ENCODE peak calls at places on chromosome 17, in seven cellular contexts. One of them, this sample, is unnamed.

GRCh38 chr17:83084621-83085056 is 5.2 kb downstream of the METRNL start:
- DNase-seq in HepG2: no peak
- DNase-seq in SK-N-SH: no peak
- DNase-seq in A549: no peak
- DNase-seq in HCT116: no peak
- DNase-seq in GM23338: no peak
- DNase-seq in GM12878: no peak
- DNase-seq in this sample: no peak

GRCh38 chr17:41763327-41763726 is 23.2 kb downstream of the JUP start:
- DNase-seq in SK-N-SH: no peak
- DNase-seq in A549: no peak
- DNase-seq in HCT116: no peak
- DNase-seq in GM12878: no peak
- DNase-seq in HepG2: no peak
- DNase-seq in GM23338: no peak
- DNase-seq in this sample: no peak

GRCh38 chr17:956905-957304 is 22.7 kb downstream of the NXN start:
- DNase-seq in GM23338: no peak
- DNase-seq in HCT116: no peak
- DNase-seq in HepG2: no peak
- DNase-seq in SK-N-SH: peak; percentile 64
- DNase-seq in A549: peak; percentile 69
- DNase-seq in GM12878: no peak
- DNase-seq in this sample: no peak

GRCh38 chr17:64459284-64459747 is 10.4 kb downstream of the MILR1 start:
- DNase-seq in GM12878: no peak
- DNase-seq in GM23338: no peak
- DNase-seq in HCT116: peak; percentile 59
- DNase-seq in A549: no peak
- DNase-seq in HepG2: no peak
- DNase-seq in SK-N-SH: no peak
- DNase-seq in this sample: no peak

GRCh38 chr17:488993-489757 is 136.6 kb upstream of the RPH3AL start:
- DNase-seq in GM12878: no peak
- DNase-seq in A549: no peak
- DNase-seq in HCT116: peak; percentile 54
- DNase-seq in GM23338: peak; percentile 54
- DNase-seq in HepG2: peak; percentile 37
- DNase-seq in SK-N-SH: peak; percentile 67
- DNase-seq in this sample: no peak

GRCh38 chr17:69874220-69874670 is 200.8 kb upstream of the KCNJ16 start:
- DNase-seq in A549: no peak
- DNase-seq in HepG2: no peak
- DNase-seq in GM12878: no peak
- DNase-seq in GM23338: no peak
- DNase-seq in HCT116: no peak
- DNase-seq in SK-N-SH: no peak
- DNase-seq in this sample: no peak

GRCh38 chr17:80980397-80981061 is 11.1 kb upstream of the CHMP6 start:
- DNase-seq in SK-N-SH: no peak
- DNase-seq in HepG2: no peak
- DNase-seq in HCT116: no peak
- DNase-seq in GM12878: no peak
- DNase-seq in GM23338: no peak
- DNase-seq in A549: no peak
- DNase-seq in this sample: no peak

GRCh38 chr17:69336996-69337395 is 10.1 kb upstream of the ABCA5 start:
- DNase-seq in HCT116: no peak
- DNase-seq in HepG2: no peak
- DNase-seq in A549: no peak
- DNase-seq in SK-N-SH: no peak
- DNase-seq in GM23338: no peak
- DNase-seq in GM12878: no peak
- DNase-seq in this sample: no peak

GRCh38 chr17:58006563-58006923 is 503 bp downstream of the SRSF1 start:
- DNase-seq in GM23338: peak; percentile 75
- DNase-seq in GM12878: no peak
- DNase-seq in HepG2: peak; percentile 77
- DNase-seq in SK-N-SH: peak; percentile 86
- DNase-seq in A549: peak; percentile 59
- DNase-seq in HCT116: peak; percentile 49
- DNase-seq in this sample: peak; percentile 70
- TF ChIP-seq REST in GM23338: no peak
- TF ChIP-seq REST in GM12878: no peak
- TF ChIP-seq REST in HepG2: no peak
- TF ChIP-seq REST in SK-N-SH: no peak
- TF ChIP-seq REST in A549: no peak
- TF ChIP-seq REST in HCT116: no peak
- TF ChIP-seq REST in this sample: no peak

GRCh38 chr17:76716146-76716833 is 5.5 kb upstream of the MXRA7 start:
- DNase-seq in GM12878: no peak
- DNase-seq in A549: no peak
- DNase-seq in GM23338: no peak
- DNase-seq in HCT116: no peak
- DNase-seq in SK-N-SH: no peak
- DNase-seq in HepG2: no peak
- DNase-seq in this sample: peak; percentile 99

GRCh38 chr17:76715462-76715830 is 4.7 kb upstream of the MXRA7 start:
- DNase-seq in GM23338: no peak
- DNase-seq in GM12878: no peak
- DNase-seq in HCT116: no peak
- DNase-seq in SK-N-SH: no peak
- DNase-seq in HepG2: no peak
- DNase-seq in A549: no peak
- DNase-seq in this sample: no peak

GRCh38 chr17:76713765-76714164 is 3.0 kb upstream of the MXRA7 start:
- DNase-seq in GM12878: no peak
- DNase-seq in HCT116: no peak
- DNase-seq in GM23338: no peak
- DNase-seq in SK-N-SH: no peak
- DNase-seq in HepG2: no peak
- DNase-seq in A549: no peak
- DNase-seq in this sample: no peak

GRCh38 chr17:76714336-76714735 is 3.6 kb upstream of the MXRA7 start:
- DNase-seq in HCT116: no peak
- DNase-seq in HepG2: no peak
- DNase-seq in GM23338: no peak
- DNase-seq in GM12878: no peak
- DNase-seq in A549: no peak
- DNase-seq in SK-N-SH: no peak
- DNase-seq in this sample: no peak

DNA sequence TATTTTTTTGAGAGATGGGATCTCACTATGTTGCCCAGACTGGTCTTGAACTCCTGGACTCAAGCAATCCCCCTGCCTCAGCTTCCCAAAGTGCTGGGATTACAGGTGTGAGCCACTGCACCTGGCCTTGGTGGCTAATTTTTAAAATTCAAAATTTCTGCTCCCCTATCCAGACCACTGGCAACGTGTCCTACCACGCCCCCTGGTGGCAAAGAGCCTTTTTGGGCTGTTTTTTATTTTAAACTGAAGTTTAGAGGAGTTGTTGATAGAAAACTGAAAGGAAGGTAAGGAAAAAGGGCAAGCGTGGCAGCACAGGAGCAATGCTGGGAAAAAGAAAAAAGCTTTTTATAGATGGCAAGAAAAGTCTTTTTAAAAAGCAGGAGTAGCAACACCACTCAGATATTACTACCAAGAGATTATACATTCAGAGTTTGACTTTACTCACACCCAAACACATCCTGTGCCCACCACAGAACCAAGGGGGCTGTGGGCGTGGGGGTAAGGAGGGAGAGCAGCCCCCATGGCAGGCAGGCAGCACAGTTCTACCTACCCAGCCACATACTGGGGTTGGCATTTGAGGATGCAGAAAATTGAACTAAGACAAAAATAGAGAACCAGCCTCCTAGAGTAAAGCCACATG is 4.2 kb upstream of the MXRA7 start:
- DNase-seq in HCT116: no peak
- DNase-seq in GM12878: no peak
- DNase-seq in HepG2: no peak
- DNase-seq in GM23338: peak; percentile 78
- DNase-seq in A549: no peak
- DNase-seq in SK-N-SH: peak; percentile 76
- DNase-seq in this sample: no peak
- TF ChIP-seq REST in HCT116: no peak
- TF ChIP-seq REST in GM12878: no peak
- TF ChIP-seq REST in HepG2: no peak
- TF ChIP-seq REST in GM23338: no peak
- TF ChIP-seq REST in A549: no peak
- TF ChIP-seq REST in SK-N-SH: no peak
- TF ChIP-seq REST in this sample: no peak

GRCh38 chr17:48059125-48059668 is 11.0 kb downstream of the NFE2L1 start:
- DNase-seq in HepG2: no peak
- DNase-seq in HCT116: no peak
- DNase-seq in SK-N-SH: no peak
- DNase-seq in GM12878: no peak
- DNase-seq in A549: no peak
- DNase-seq in GM23338: no peak
- DNase-seq in this sample: no peak
- TF ChIP-seq REST in HepG2: no peak
- TF ChIP-seq REST in HCT116: no peak
- TF ChIP-seq REST in SK-N-SH: no peak
- TF ChIP-seq REST in GM12878: no peak
- TF ChIP-seq REST in A549: no peak
- TF ChIP-seq REST in GM23338: no peak
- TF ChIP-seq REST in this sample: no peak

GRCh38 chr17:66272699-66273390 is 29.6 kb upstream of the PRKCA start:
- DNase-seq in GM23338: no peak
- DNase-seq in GM12878: no peak
- DNase-seq in SK-N-SH: no peak
- DNase-seq in HepG2: no peak
- DNase-seq in A549: peak; percentile 77
- DNase-seq in HCT116: no peak
- DNase-seq in this sample: no peak
- TF ChIP-seq REST in GM23338: no peak
- TF ChIP-seq REST in GM12878: no peak
- TF ChIP-seq REST in SK-N-SH: peak; percentile 12
- TF ChIP-seq REST in HepG2: no peak
- TF ChIP-seq REST in A549: no peak
- TF ChIP-seq REST in HCT116: no peak
- TF ChIP-seq REST in this sample: no peak

DNA sequence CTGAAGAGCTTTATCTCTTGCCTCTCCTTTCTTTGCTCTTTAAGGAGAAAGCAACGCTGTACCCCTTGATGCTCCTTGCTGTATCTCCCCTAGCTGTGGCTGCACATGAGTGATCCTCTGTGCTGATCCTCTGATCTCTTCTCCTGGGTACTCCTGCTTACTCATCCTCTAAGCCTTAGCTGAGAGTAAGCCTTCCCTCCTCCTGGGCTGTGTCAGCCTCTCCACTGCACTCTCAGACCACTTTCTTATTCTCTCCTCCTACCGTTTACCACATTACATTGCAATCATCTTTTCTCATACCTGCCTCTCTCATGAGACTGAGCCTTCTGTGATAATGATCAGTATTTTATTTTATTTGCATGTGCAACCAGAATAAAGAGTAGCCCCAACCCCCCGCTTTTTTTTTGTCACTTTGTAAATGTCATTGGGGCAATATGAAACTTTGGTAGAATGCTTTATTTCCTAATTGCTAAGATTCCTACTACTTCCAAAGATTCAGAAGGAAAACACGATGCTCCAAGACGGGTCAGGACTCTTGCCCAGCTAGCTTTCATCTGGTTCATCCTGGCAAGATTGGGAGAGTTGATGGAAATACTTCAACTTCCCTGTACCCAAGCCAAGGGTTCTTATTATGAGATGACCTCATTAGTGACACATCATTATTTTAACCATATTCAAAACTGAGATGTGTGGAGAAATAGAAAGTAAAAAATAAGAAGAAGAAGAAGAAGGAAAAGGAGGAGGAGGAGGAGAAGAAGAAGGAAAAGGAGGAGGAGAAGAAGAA is 25.3 kb downstream of the SOX9 start:
- DNase-seq in SK-N-SH: no peak
- DNase-seq in A549: no peak
- DNase-seq in GM23338: no peak
- DNase-seq in HCT116: no peak
- DNase-seq in GM12878: no peak
- DNase-seq in HepG2: no peak
- DNase-seq in this sample: no peak
- TF ChIP-seq REST in SK-N-SH: no peak
- TF ChIP-seq REST in A549: no peak
- TF ChIP-seq REST in GM23338: no peak
- TF ChIP-seq REST in HCT116: no peak
- TF ChIP-seq REST in GM12878: no peak
- TF ChIP-seq REST in HepG2: no peak
- TF ChIP-seq REST in this sample: no peak

GRCh38 chr17:65547253-65547670 is 14.2 kb downstream of the AXIN2 start:
- DNase-seq in GM12878: no peak
- DNase-seq in HepG2: peak; percentile 75
- DNase-seq in A549: no peak
- DNase-seq in GM23338: no peak
- DNase-seq in HCT116: no peak
- DNase-seq in SK-N-SH: no peak
- DNase-seq in this sample: no peak
- TF ChIP-seq REST in GM12878: no peak
- TF ChIP-seq REST in HepG2: no peak
- TF ChIP-seq REST in A549: no peak
- TF ChIP-seq REST in GM23338: no peak
- TF ChIP-seq REST in HCT116: no peak
- TF ChIP-seq REST in SK-N-SH: no peak
- TF ChIP-seq REST in this sample: no peak

GRCh38 chr17:78692460-78693010 is 89.5 kb downstream of the CYTH1 start:
- DNase-seq in GM23338: no peak
- DNase-seq in A549: no peak
- DNase-seq in GM12878: no peak
- DNase-seq in HepG2: no peak
- DNase-seq in SK-N-SH: no peak
- DNase-seq in HCT116: no peak
- DNase-seq in this sample: no peak
- TF ChIP-seq REST in GM23338: no peak
- TF ChIP-seq REST in A549: no peak
- TF ChIP-seq REST in GM12878: no peak
- TF ChIP-seq REST in HepG2: no peak
- TF ChIP-seq REST in SK-N-SH: no peak
- TF ChIP-seq REST in HCT116: no peak
- TF ChIP-seq REST in this sample: no peak

DNA sequence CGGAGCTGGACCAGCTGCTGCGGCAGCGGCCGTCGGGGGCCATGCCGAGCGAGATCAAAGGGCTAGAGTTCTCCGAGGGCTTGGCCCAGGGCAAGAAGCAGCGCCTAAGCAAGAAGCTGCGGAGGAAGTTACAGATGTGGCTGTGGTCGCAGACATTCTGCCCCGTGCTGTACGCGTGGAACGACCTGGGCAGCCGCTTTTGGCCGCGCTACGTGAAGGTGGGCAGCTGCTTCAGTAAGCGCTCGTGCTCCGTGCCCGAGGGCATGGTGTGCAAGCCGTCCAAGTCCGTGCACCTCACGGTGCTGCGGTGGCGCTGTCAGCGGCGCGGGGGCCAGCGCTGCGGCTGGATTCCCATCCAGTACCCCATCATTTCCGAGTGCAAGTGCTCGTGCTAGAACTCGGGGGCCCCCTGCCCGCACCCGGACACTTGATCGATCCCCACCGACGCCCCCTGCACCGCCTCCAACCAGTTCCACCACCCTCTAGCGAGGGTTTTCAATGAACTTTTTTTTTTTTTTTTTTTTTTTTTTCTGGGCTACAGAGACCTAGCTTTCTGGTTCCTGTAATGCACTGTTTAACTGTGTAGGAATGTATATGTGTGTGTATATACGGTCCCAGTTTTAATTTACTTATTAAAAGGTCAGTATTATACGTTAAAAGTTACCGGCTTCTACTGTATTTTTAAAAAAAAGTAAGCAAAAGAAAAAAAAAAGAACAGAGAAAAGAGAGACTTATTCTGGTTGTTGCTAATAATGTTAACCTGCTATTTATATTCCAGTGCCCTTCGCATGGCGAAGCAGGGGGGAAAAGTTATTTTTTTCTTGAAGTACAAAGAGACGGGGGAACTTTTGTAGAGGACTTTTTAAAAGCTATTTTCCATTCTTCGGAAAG is 1.3 kb downstream of the NOG start:
- DNase-seq in SK-N-SH: no peak
- DNase-seq in HCT116: no peak
- DNase-seq in GM23338: peak; percentile 68
- DNase-seq in HepG2: no peak
- DNase-seq in A549: peak; percentile 42
- DNase-seq in GM12878: no peak
- DNase-seq in this sample: peak; percentile 31
- TF ChIP-seq REST in SK-N-SH: no peak
- TF ChIP-seq REST in HCT116: no peak
- TF ChIP-seq REST in GM23338: no peak
- TF ChIP-seq REST in HepG2: no peak
- TF ChIP-seq REST in A549: no peak
- TF ChIP-seq REST in GM12878: no peak
- TF ChIP-seq REST in this sample: no peak

This sample was measured in HL-60.